ENCODE peak calls at places on chromosome 4, in ten cellular contexts. T is iPS-NIHi11; D is NCI-H187; I is iris pigment epithelial cell; A is psoas muscle; O is AG20443; R is stimulated activated naive CD8-positive, alpha-beta T cell treated with anti-CD3 and anti-CD28 coated beads, Interleukin-15, Interleukin-2, amounts not matched to agents 100 U/mL and 50 U/mL, for 24 hours; X is neural crest cell; P is T47D; C is GM03348. K is an unnamed sample.

GRCh38 chr4:103375278-103375677 is 177.1 kb upstream of the CENPE start:
- DNase-seq in A (no peak), P (no peak), D (no peak), R (no peak), I (peak; percentile 62), X (no peak), O (no peak), C (no peak), T (no peak), K (no peak)

GRCh38 chr4:41142946-41143720 is 71.2 kb downstream of the APBB2 start:
- DNase-seq in P (no peak), O (peak; percentile 85), I (peak; percentile 95), T (no peak), R (no peak), X (no peak), A (peak; percentile 63), D (no peak), C (peak; percentile 82), K (no peak)

GRCh38 chr4:85939595-85939994 is 420.3 kb downstream of the MAPK10 start:
- DNase-seq in C (peak; percentile 13), R (no peak), O (peak; percentile 11), A (no peak), X (no peak), I (no peak), D (no peak), T (no peak), P (no peak), K (no peak)

GRCh38 chr4:25057299-25057698 is 26.6 kb upstream of the LGI2 start:
- DNase-seq in C (no peak), O (no peak), R (no peak), A (no peak), T (no peak), P (no peak), D (no peak), X (no peak), I (no peak), K (no peak)

GRCh38 chr4:24196785-24197184 is 306.9 kb upstream of the PPARGC1A start:
- DNase-seq in C (no peak), X (no peak), A (no peak), O (no peak), I (no peak), P (no peak), T (no peak), R (no peak), D (no peak), K (no peak)

GRCh38 chr4:37243061-37243460 is 1.5 kb upstream of the NWD2 start:
- DNase-seq in A (no peak), T (peak; percentile 30), C (no peak), O (no peak), R (no peak), P (no peak), X (no peak), I (no peak), D (no peak), K (peak; percentile 56)

GRCh38 chr4:82744284-82744963 is 54.2 kb downstream of the SCD5 start:
- DNase-seq in I (peak; percentile 28), X (no peak), R (no peak), D (no peak), T (peak; percentile 38), O (no peak), A (no peak), P (no peak), C (no peak), K (no peak)

GRCh38 chr4:2081540-2081939 is 22.4 kb downstream of the NAT8L start:
- DNase-seq in D (no peak), T (no peak), R (no peak), O (no peak), C (no peak), X (no peak), I (no peak), A (no peak), P (no peak), K (no peak)

GRCh38 chr4:116599859-116600258 is 485.5 kb downstream of the TRAM1L1 start:
- DNase-seq in X (no peak), I (no peak), P (no peak), T (peak; percentile 40), A (peak; percentile 37), O (no peak), R (peak; percentile 25), C (no peak), D (no peak), K (no peak)

GRCh38 chr4:110088670-110089069 is 109.7 kb downstream of the ELOVL6 start:
- DNase-seq in P (no peak), C (no peak), O (no peak), A (no peak), I (peak; percentile 83), R (peak; percentile 17), D (no peak), X (no peak), T (no peak), K (no peak)

GRCh38 chr4:141684785-141685184 is 48.4 kb downstream of the IL15 start:
- DNase-seq in D (no peak), I (peak; percentile 47), A (no peak), O (no peak), P (no peak), X (no peak), C (no peak), R (no peak), T (no peak), K (no peak)

GRCh38 chr4:21765810-21766407 is 182.7 kb downstream of the KCNIP4 start:
- DNase-seq in R (peak; percentile 28), T (peak; percentile 61), D (peak; percentile 1), A (no peak), P (peak; percentile 0), O (peak; percentile 54), C (peak; percentile 51), X (peak; percentile 48), I (peak; percentile 45), K (peak; percentile 65)

GRCh38 chr4:53459548-53459947 is 82.1 kb downstream of the FIP1L1 start:
- DNase-seq in T (no peak), A (no peak), P (no peak), I (peak; percentile 74), D (no peak), R (no peak), O (peak; percentile 12), C (peak; percentile 28), X (no peak), K (no peak)

GRCh38 chr4:7811536-7812190 is 128.0 kb downstream of the AFAP1 start:
- DNase-seq in C (peak; percentile 74), X (no peak), A (peak; percentile 75), T (no peak), D (no peak), O (peak; percentile 70), I (peak; percentile 83), R (no peak), P (no peak), K (no peak)

GRCh38 chr4:4408576-4409335 is 21.9 kb downstream of the NSG1 start:
- DNase-seq in D (no peak), X (no peak), A (peak; percentile 47), O (no peak), C (no peak), I (no peak), T (no peak), P (no peak), R (no peak), K (no peak)

GRCh38 chr4:86338521-86338920 is 21.3 kb downstream of the MAPK10 start:
- DNase-seq in D (no peak), C (no peak), R (no peak), O (no peak), I (no peak), A (no peak), P (no peak), T (no peak), X (no peak), K (no peak)

GRCh38 chr4:37628977-37629609 is 57.1 kb downstream of the RELL1 start:
- DNase-seq in R (no peak), T (no peak), D (no peak), I (peak; percentile 97), O (peak; percentile 89), C (peak; percentile 82), P (no peak), X (no peak), A (peak; percentile 81), K (no peak)